ENCODE peak calls at places on chromosomes 1 and 21, in seven cellular contexts. One of them, this sample, is unnamed.
A peak's percentile ranks its signal among the peaks of the same experiment; 100 is the strongest.

GRCh38 chr1:54803761-54804470 is 2.8 kb upstream of the TTC22 start:
- DNase-seq in fibroblast of mammary gland: peak; percentile 73
- DNase-seq in astrocyte of the spinal cord: no peak
- DNase-seq in OCI-LY7: no peak
- DNase-seq in left ventricle myocardium inferior: no peak
- DNase-seq in colonic mucosa: peak; percentile 59
- DNase-seq in PC-9: peak; percentile 31
- DNase-seq in this sample: no peak

GRCh38 chr1:235527196-235527814 is 23.1 kb upstream of the B3GALNT2 start:
- DNase-seq in fibroblast of mammary gland: no peak
- DNase-seq in astrocyte of the spinal cord: no peak
- DNase-seq in OCI-LY7: no peak
- DNase-seq in left ventricle myocardium inferior: no peak
- DNase-seq in colonic mucosa: no peak
- DNase-seq in PC-9: no peak
- DNase-seq in this sample: peak; percentile 39

GRCh38 chr1:52157582-52157981 is 15.7 kb downstream of the ZFYVE9 start:
- DNase-seq in fibroblast of mammary gland: peak; percentile 75
- DNase-seq in astrocyte of the spinal cord: peak; percentile 23
- DNase-seq in OCI-LY7: no peak
- DNase-seq in left ventricle myocardium inferior: no peak
- DNase-seq in colonic mucosa: no peak
- DNase-seq in PC-9: no peak
- DNase-seq in this sample: peak; percentile 35

GRCh38 chr1:28718601-28719331 is 18.0 kb upstream of the YTHDF2 start:
- DNase-seq in fibroblast of mammary gland: peak; percentile 65
- DNase-seq in astrocyte of the spinal cord: peak; percentile 57
- DNase-seq in OCI-LY7: no peak
- DNase-seq in left ventricle myocardium inferior: no peak
- DNase-seq in colonic mucosa: no peak
- DNase-seq in PC-9: no peak
- DNase-seq in this sample: peak; percentile 45

GRCh38 chr1:69858534-69858933 is 290.8 kb downstream of the LRRC7 start:
- DNase-seq in fibroblast of mammary gland: peak; percentile 9
- DNase-seq in astrocyte of the spinal cord: peak; percentile 18
- DNase-seq in OCI-LY7: no peak
- DNase-seq in left ventricle myocardium inferior: no peak
- DNase-seq in colonic mucosa: no peak
- DNase-seq in PC-9: no peak
- DNase-seq in this sample: no peak

GRCh38 chr1:116024629-116025028 is 48.3 kb downstream of the SLC22A15 start:
- DNase-seq in fibroblast of mammary gland: no peak
- DNase-seq in astrocyte of the spinal cord: no peak
- DNase-seq in OCI-LY7: no peak
- DNase-seq in left ventricle myocardium inferior: no peak
- DNase-seq in colonic mucosa: no peak
- DNase-seq in PC-9: no peak
- DNase-seq in this sample: no peak

GRCh38 chr1:20358761-20359263 is 68.1 kb downstream of the VWA5B1 start:
- DNase-seq in fibroblast of mammary gland: peak; percentile 55
- DNase-seq in astrocyte of the spinal cord: peak; percentile 20
- DNase-seq in OCI-LY7: no peak
- DNase-seq in left ventricle myocardium inferior: peak; percentile 71
- DNase-seq in colonic mucosa: peak; percentile 90
- DNase-seq in PC-9: peak; percentile 81
- DNase-seq in this sample: peak; percentile 42

GRCh38 chr1:50832167-50832566 is 127.9 kb downstream of the FAF1 start:
- DNase-seq in fibroblast of mammary gland: no peak
- DNase-seq in astrocyte of the spinal cord: no peak
- DNase-seq in OCI-LY7: no peak
- DNase-seq in left ventricle myocardium inferior: no peak
- DNase-seq in colonic mucosa: no peak
- DNase-seq in PC-9: no peak
- DNase-seq in this sample: no peak

GRCh38 chr1:27430903-27431653 is 38.7 kb downstream of the GPR3 start:
- DNase-seq in fibroblast of mammary gland: peak; percentile 31
- DNase-seq in astrocyte of the spinal cord: peak; percentile 24
- DNase-seq in OCI-LY7: peak; percentile 69
- DNase-seq in left ventricle myocardium inferior: no peak
- DNase-seq in colonic mucosa: no peak
- DNase-seq in PC-9: no peak
- DNase-seq in this sample: peak; percentile 20

GRCh38 chr1:229253170-229253974 is 17.5 kb upstream of the RAB4A start:
- DNase-seq in fibroblast of mammary gland: peak; percentile 83
- DNase-seq in astrocyte of the spinal cord: peak; percentile 47
- DNase-seq in OCI-LY7: peak; percentile 19
- DNase-seq in left ventricle myocardium inferior: no peak
- DNase-seq in colonic mucosa: no peak
- DNase-seq in PC-9: no peak
- DNase-seq in this sample: peak; percentile 34

GRCh38 chr1:230163205-230163604 is 96.2 kb downstream of the GALNT2 start:
- DNase-seq in fibroblast of mammary gland: peak; percentile 96
- DNase-seq in astrocyte of the spinal cord: peak; percentile 73
- DNase-seq in OCI-LY7: no peak
- DNase-seq in left ventricle myocardium inferior: no peak
- DNase-seq in colonic mucosa: no peak
- DNase-seq in PC-9: no peak
- DNase-seq in this sample: peak; percentile 88

GRCh38 chr21:31885146-31885545 is 12.3 kb downstream of the HUNK start:
- DNase-seq in fibroblast of mammary gland: no peak
- DNase-seq in astrocyte of the spinal cord: no peak
- DNase-seq in OCI-LY7: no peak
- DNase-seq in left ventricle myocardium inferior: no peak
- DNase-seq in colonic mucosa: no peak
- DNase-seq in PC-9: no peak
- DNase-seq in this sample: no peak

GRCh38 chr1:171898956-171899355 is 57.7 kb downstream of the DNM3 start:
- DNase-seq in fibroblast of mammary gland: no peak
- DNase-seq in astrocyte of the spinal cord: peak; percentile 24
- DNase-seq in OCI-LY7: no peak
- DNase-seq in left ventricle myocardium inferior: no peak
- DNase-seq in colonic mucosa: no peak
- DNase-seq in PC-9: no peak
- DNase-seq in this sample: no peak

GRCh38 chr1:28971980-28972771 is 57.8 kb downstream of the EPB41 start:
- DNase-seq in fibroblast of mammary gland: peak; percentile 95
- DNase-seq in astrocyte of the spinal cord: peak; percentile 92
- DNase-seq in OCI-LY7: no peak
- DNase-seq in left ventricle myocardium inferior: no peak
- DNase-seq in colonic mucosa: no peak
- DNase-seq in PC-9: peak; percentile 61
- DNase-seq in this sample: peak; percentile 94

GRCh38 chr1:159492575-159493323 is 43.1 kb downstream of the OR10J5 start:
- DNase-seq in fibroblast of mammary gland: peak; percentile 45
- DNase-seq in astrocyte of the spinal cord: peak; percentile 51
- DNase-seq in OCI-LY7: no peak
- DNase-seq in left ventricle myocardium inferior: no peak
- DNase-seq in colonic mucosa: no peak
- DNase-seq in PC-9: no peak
- DNase-seq in this sample: peak; percentile 53

GRCh38 chr1:36778773-36779172 is 255.5 kb downstream of the GRIK3 start:
- DNase-seq in fibroblast of mammary gland: no peak
- DNase-seq in astrocyte of the spinal cord: no peak
- DNase-seq in OCI-LY7: no peak
- DNase-seq in left ventricle myocardium inferior: no peak
- DNase-seq in colonic mucosa: no peak
- DNase-seq in PC-9: no peak
- DNase-seq in this sample: no peak

GRCh38 chr21:31366825-31367224 is 22.8 kb upstream of the TIAM1 start:
- DNase-seq in fibroblast of mammary gland: peak; percentile 89
- DNase-seq in astrocyte of the spinal cord: peak; percentile 95
- DNase-seq in OCI-LY7: no peak
- DNase-seq in left ventricle myocardium inferior: no peak
- DNase-seq in colonic mucosa: no peak
- DNase-seq in PC-9: peak; percentile 66
- DNase-seq in this sample: peak; percentile 34

GRCh38 chr1:107196973-107197562 is 56.2 kb downstream of the NTNG1 start:
- DNase-seq in fibroblast of mammary gland: peak; percentile 21
- DNase-seq in astrocyte of the spinal cord: no peak
- DNase-seq in OCI-LY7: peak; percentile 84
- DNase-seq in left ventricle myocardium inferior: no peak
- DNase-seq in colonic mucosa: peak; percentile 35
- DNase-seq in PC-9: no peak
- DNase-seq in this sample: no peak
- TF ChIP-seq CTCF in fibroblast of mammary gland: peak; percentile 31
- TF ChIP-seq CTCF in astrocyte of the spinal cord: peak; percentile 38
- TF ChIP-seq CTCF in OCI-LY7: peak; percentile 98
- TF ChIP-seq CTCF in left ventricle myocardium inferior: no peak
- TF ChIP-seq CTCF in colonic mucosa: peak; percentile 25
- TF ChIP-seq CTCF in PC-9: peak; percentile 75
- TF ChIP-seq CTCF in this sample: peak; percentile 52

GRCh38 chr1:84298336-84298687 is 3.2 kb upstream of the SAMD13 start:
- DNase-seq in fibroblast of mammary gland: no peak
- DNase-seq in astrocyte of the spinal cord: peak; percentile 38
- DNase-seq in OCI-LY7: peak; percentile 73
- DNase-seq in left ventricle myocardium inferior: peak; percentile 66
- DNase-seq in colonic mucosa: peak; percentile 67
- DNase-seq in PC-9: peak; percentile 33
- DNase-seq in this sample: peak; percentile 29
- H3K4me3 ChIP-seq in fibroblast of mammary gland: peak overlapping the region; percentile 76
- H3K4me3 ChIP-seq in astrocyte of the spinal cord: peak overlapping the region; percentile 81
- H3K4me3 ChIP-seq in OCI-LY7: peak overlapping the region; percentile 94
- H3K4me3 ChIP-seq in left ventricle myocardium inferior: peak overlapping the region; percentile 97
- H3K4me3 ChIP-seq in colonic mucosa: peak overlapping the region; percentile 72
- H3K4me3 ChIP-seq in PC-9: peak overlapping the region; percentile 99
- H3K4me3 ChIP-seq in this sample: peak overlapping the region; percentile 89

GRCh38 chr1:117096871-117097842 is 24.4 kb downstream of the TRIM45 start:
- DNase-seq in fibroblast of mammary gland: peak; percentile 27
- DNase-seq in astrocyte of the spinal cord: peak; percentile 52
- DNase-seq in OCI-LY7: no peak
- DNase-seq in left ventricle myocardium inferior: no peak
- DNase-seq in colonic mucosa: no peak
- DNase-seq in PC-9: no peak
- DNase-seq in this sample: peak; percentile 21

GRCh38 chr1:117092594-117092993 is 29.0 kb downstream of the TRIM45 start:
- DNase-seq in fibroblast of mammary gland: peak; percentile 41
- DNase-seq in astrocyte of the spinal cord: no peak
- DNase-seq in OCI-LY7: no peak
- DNase-seq in left ventricle myocardium inferior: no peak
- DNase-seq in colonic mucosa: no peak
- DNase-seq in PC-9: no peak
- DNase-seq in this sample: no peak

GRCh38 chr1:117095237-117095636 is 26.3 kb downstream of the TRIM45 start:
- DNase-seq in fibroblast of mammary gland: peak; percentile 90
- DNase-seq in astrocyte of the spinal cord: peak; percentile 87
- DNase-seq in OCI-LY7: no peak
- DNase-seq in left ventricle myocardium inferior: no peak
- DNase-seq in colonic mucosa: no peak
- DNase-seq in PC-9: no peak
- DNase-seq in this sample: peak; percentile 88

GRCh38 chr1:117093091-117093534 is 28.4 kb downstream of the TRIM45 start:
- DNase-seq in fibroblast of mammary gland: peak; percentile 100
- DNase-seq in astrocyte of the spinal cord: peak; percentile 97
- DNase-seq in OCI-LY7: no peak
- DNase-seq in left ventricle myocardium inferior: no peak
- DNase-seq in colonic mucosa: peak; percentile 30
- DNase-seq in PC-9: peak; percentile 62
- DNase-seq in this sample: peak; percentile 94

DNA sequence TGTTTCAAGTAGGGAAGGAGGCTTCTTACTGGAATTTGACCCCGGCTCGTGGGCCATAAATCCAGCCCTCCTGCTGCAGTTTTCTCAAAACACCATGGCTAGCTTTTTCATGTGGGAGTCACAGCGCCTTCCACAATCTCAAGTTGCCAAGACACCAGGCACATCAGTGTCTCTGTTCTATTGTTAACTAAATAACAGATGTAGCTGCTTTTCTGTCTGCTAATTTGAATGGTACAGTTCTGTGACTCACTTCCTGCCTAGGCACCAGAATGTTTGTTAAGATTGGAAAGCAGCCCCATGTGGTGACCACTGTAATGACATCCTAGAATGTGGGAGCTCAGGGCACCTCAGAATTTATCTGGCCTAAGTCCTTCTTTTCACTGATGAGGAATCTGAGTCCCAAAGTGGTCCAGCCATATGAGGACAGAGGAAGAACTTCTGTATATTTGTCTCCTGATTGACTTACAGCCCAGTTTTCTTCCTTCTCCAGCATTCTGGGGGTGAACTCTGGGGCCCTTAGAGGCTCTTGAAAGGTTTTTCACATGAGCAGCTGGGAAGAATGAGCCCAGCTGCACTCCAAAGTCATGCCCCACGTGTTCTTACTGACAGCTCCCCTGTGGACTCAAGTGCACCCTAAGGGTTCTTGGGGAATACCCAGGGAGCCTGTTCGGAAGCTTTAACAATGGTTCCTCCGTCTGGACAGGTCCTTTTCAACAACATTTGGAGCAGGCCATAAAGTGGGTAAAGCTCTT is 27.5 kb downstream of the TRIM45 start:
- DNase-seq in fibroblast of mammary gland: peak; percentile 70
- DNase-seq in astrocyte of the spinal cord: peak; percentile 94
- DNase-seq in OCI-LY7: peak; percentile 52
- DNase-seq in left ventricle myocardium inferior: no peak
- DNase-seq in colonic mucosa: no peak
- DNase-seq in PC-9: peak; percentile 31
- DNase-seq in this sample: peak; percentile 62
- TF ChIP-seq CTCF in fibroblast of mammary gland: peak; percentile 30
- TF ChIP-seq CTCF in astrocyte of the spinal cord: peak; percentile 48
- TF ChIP-seq CTCF in OCI-LY7: peak; percentile 64
- TF ChIP-seq CTCF in left ventricle myocardium inferior: no peak
- TF ChIP-seq CTCF in colonic mucosa: no peak
- TF ChIP-seq CTCF in PC-9: peak; percentile 65
- TF ChIP-seq CTCF in this sample: peak; percentile 54

DNA sequence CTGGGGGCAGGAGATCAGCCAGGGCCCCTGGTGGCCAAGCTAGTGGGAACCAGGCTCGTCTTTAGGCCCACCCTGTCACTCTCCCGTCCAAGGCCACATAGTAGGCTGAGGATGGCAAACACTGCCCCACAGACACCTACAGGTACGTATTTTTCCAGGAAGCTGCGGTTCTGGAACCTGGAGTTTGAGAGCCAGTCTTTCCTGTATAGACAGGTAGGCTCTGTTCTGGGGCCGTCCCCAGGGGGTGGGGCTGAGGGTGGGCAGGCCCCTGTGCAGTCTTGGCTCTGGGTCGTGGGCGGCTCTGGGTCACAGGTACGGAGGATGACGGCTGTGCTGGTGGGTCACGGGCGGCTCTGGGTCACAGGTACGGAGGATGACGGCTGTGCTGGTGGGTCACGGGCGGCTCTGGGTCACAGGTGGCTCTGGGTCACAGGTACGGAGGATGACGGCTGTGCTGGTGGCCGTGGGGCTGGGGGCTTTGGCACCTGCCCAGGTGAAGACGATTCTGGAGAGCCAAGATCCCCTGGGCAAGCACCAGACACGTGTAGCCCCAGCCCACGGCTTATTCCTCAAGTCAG is 2.2 kb downstream of the PUSL1 start:
- DNase-seq in fibroblast of mammary gland: no peak
- DNase-seq in astrocyte of the spinal cord: no peak
- DNase-seq in OCI-LY7: no peak
- DNase-seq in left ventricle myocardium inferior: no peak
- DNase-seq in colonic mucosa: no peak
- DNase-seq in PC-9: no peak
- DNase-seq in this sample: no peak
- H3K4me3 ChIP-seq in fibroblast of mammary gland: no peak overlapping the region
- H3K4me3 ChIP-seq in astrocyte of the spinal cord: no peak overlapping the region
- H3K4me3 ChIP-seq in OCI-LY7: peak overlapping the region; percentile 90
- H3K4me3 ChIP-seq in left ventricle myocardium inferior: no peak overlapping the region
- H3K4me3 ChIP-seq in colonic mucosa: no peak overlapping the region
- H3K4me3 ChIP-seq in PC-9: no peak overlapping the region
- H3K4me3 ChIP-seq in this sample: no peak overlapping the region

This sample was measured in AG10803.